ENCODE peak calls at places on chromosomes 13 and 19, in ten cellular contexts. O is psoas muscle, R is PC-9, V is IMR-90, B is Karpas-422, F is astrocyte, Q is tibial nerve, S is right lobe of liver, J is mesenchymal stem cell, N is transverse colon. P is an unnamed sample. For H3K4me1, the result is how much of the 10 kb centered on the place peaks cover.

GRCh38 chr13:46845146-46845545 is 48.2 kb upstream of the ESD start:
- DNase-seq in O (no peak), R (no peak), V (no peak), B (no peak), F (no peak), Q (no peak), S (no peak), J (no peak), N (no peak), P (no peak)

GRCh38 chr13:113852536-113853517 is 11.0 kb downstream of the GAS6 start:
- DNase-seq in O (no peak), R (no peak), V (no peak), B (no peak), F (no peak), Q (no peak), S (peak), J (no peak), N (no peak), P (no peak)

GRCh38 chr13:104984296-104984818 is 1551.1 kb downstream of the EFNB2 start:
- DNase-seq in O (peak), R (no peak), V (peak), B (no peak), F (peak), Q (peak), S (no peak), J (peak), N (no peak), P (peak)

GRCh38 chr19:41924151-41925145 is 3.8 kb downstream of the ERFL start:
- DNase-seq in O (no peak), R (no peak), V (no peak), B (no peak), F (no peak), Q (no peak), S (no peak), J (no peak), N (no peak), P (no peak)

GRCh38 chr19:52398091-52398461 is 427 bp downstream of the ZNF528 start:
- DNase-seq in O (peak), R (no peak), V (peak), B (no peak), F (no peak), Q (no peak), S (no peak), J (no peak), N (peak), P (peak)

GRCh38 chr13:48533986-48534600 is 1.2 kb upstream of the RCBTB2 start:
- DNase-seq in O (no peak), R (no peak), V (no peak), B (no peak), F (no peak), Q (no peak), S (no peak), J (no peak), N (no peak), P (no peak)

GRCh38 chr13:114128624-114129522 is 3.5 kb downstream of the RASA3 start:
- DNase-seq in O (peak), R (no peak), V (peak), B (peak), F (peak), Q (peak), S (peak), J (peak), N (peak), P (peak)

GRCh38 chr13:100875392-100876043 is 200.9 kb upstream of the TMTC4 start:
- DNase-seq in O (no peak), R (no peak), V (peak), B (no peak), F (peak), Q (no peak), S (no peak), J (peak), N (no peak), P (peak)

GRCh38 chr19:52170863-52171320 is 529 bp downstream of the ZNF836 start:
- DNase-seq in O (peak), R (no peak), V (no peak), B (no peak), F (no peak), Q (no peak), S (peak), J (peak), N (peak), P (no peak)

GRCh38 chr19:52935434-52935833 is 12.2 kb upstream of the ZNF888 start:
- DNase-seq in O (no peak), R (no peak), V (peak), B (no peak), F (peak), Q (no peak), S (no peak), J (peak), N (peak), P (peak)

GRCh38 chr19:17245535-17245984 is at the start of gene NR2F6:
- DNase-seq in O (no peak), R (no peak), V (no peak), B (no peak), F (no peak), Q (no peak), S (no peak), J (no peak), N (no peak), P (no peak)

GRCh38 chr19:27750697-27751391 is 1462.1 kb downstream of the UQCRFS1 start:
- DNase-seq in O (no peak), R (no peak), V (no peak), B (no peak), F (no peak), Q (no peak), S (no peak), J (no peak), N (no peak), P (no peak)

GRCh38 chr13:101127741-101128353 is 288.5 kb downstream of the NALCN start:
- DNase-seq in O (no peak), R (no peak), V (peak), B (peak), F (peak), Q (no peak), S (no peak), J (peak), N (no peak), P (peak)

GRCh38 chr19:17035842-17036424 is 9.3 kb upstream of the CPAMD8 start:
- DNase-seq in O (no peak), R (no peak), V (no peak), B (no peak), F (no peak), Q (no peak), S (no peak), J (no peak), N (peak), P (no peak)

GRCh38 chr19:41025871-41026270 is 34.8 kb downstream of the CYP2B6 start:
- DNase-seq in O (no peak), R (no peak), V (no peak), B (no peak), F (no peak), Q (no peak), S (no peak), J (no peak), N (no peak), P (no peak)

GRCh38 chr13:98958443-98958794 is 19.4 kb downstream of the DOCK9 start:
- DNase-seq in O (no peak), R (no peak), V (no peak), B (no peak), F (no peak), Q (no peak), S (no peak), J (no peak), N (no peak), P (no peak)

GRCh38 chr19:16032509-16033135 is 43.7 kb upstream of the TPM4 start:
- DNase-seq in O (no peak), R (no peak), V (no peak), B (no peak), F (no peak), Q (no peak), S (peak), J (no peak), N (no peak), P (no peak)

GRCh38 chr13:28707629-28708427 is 10.9 kb downstream of the SLC46A3 start:
- DNase-seq in O (no peak), R (peak), V (peak), B (peak), F (peak), Q (no peak), S (no peak), J (peak), N (no peak), P (no peak)

GRCh38 chr13:51066091-51066831 is 44.8 kb downstream of the C13orf42 start:
- DNase-seq in O (no peak), R (no peak), V (peak), B (peak), F (peak), Q (no peak), S (no peak), J (peak), N (no peak), P (peak)

GRCh38 chr19:33316521-33317284 is 14.4 kb upstream of the CEBPA start:
- DNase-seq in O (no peak), R (no peak), V (no peak), B (no peak), F (no peak), Q (no peak), S (no peak), J (no peak), N (peak), P (no peak)

GRCh38 chr13:91426913-91427312 is 28.5 kb downstream of the GPC5 start:
- DNase-seq in O (no peak), R (no peak), V (no peak), B (no peak), F (no peak), Q (no peak), S (no peak), J (no peak), N (no peak), P (no peak)

GRCh38 chr13:102128216-102128800 is 273.5 kb downstream of the FGF14 start:
- DNase-seq in O (no peak), R (no peak), V (peak), B (no peak), F (peak), Q (no peak), S (no peak), J (peak), N (no peak), P (no peak)

GRCh38 chr19:16039545-16039944 is 36.8 kb upstream of the TPM4 start:
- DNase-seq in O (no peak), R (no peak), V (no peak), B (no peak), F (no peak), Q (no peak), S (no peak), J (no peak), N (no peak), P (no peak)

GRCh38 chr19:49869009-49869483 is 1.7 kb upstream of the PNKP start:
- DNase-seq in O (no peak), R (no peak), V (no peak), B (no peak), F (no peak), Q (no peak), S (no peak), J (no peak), N (no peak), P (no peak)

GRCh38 chr19:16587031-16588023 is 15.1 kb upstream of the SLC35E1 start:
- DNase-seq in O (no peak), R (no peak), V (peak), B (peak), F (peak), Q (peak), S (no peak), J (peak), N (peak), P (no peak)

GRCh38 chr19:498977-499623 is 2.8 kb downstream of the MADCAM1 start:
- DNase-seq in O (peak), R (no peak), V (no peak), B (no peak), F (no peak), Q (no peak), S (no peak), J (no peak), N (no peak), P (no peak)
- H3K4me3 ChIP-seq in O (no peak), R (no peak), V (no peak), B (no peak), F (no peak), Q (no peak), S (no peak), J (no peak), N (no peak), P (no peak)

DNA sequence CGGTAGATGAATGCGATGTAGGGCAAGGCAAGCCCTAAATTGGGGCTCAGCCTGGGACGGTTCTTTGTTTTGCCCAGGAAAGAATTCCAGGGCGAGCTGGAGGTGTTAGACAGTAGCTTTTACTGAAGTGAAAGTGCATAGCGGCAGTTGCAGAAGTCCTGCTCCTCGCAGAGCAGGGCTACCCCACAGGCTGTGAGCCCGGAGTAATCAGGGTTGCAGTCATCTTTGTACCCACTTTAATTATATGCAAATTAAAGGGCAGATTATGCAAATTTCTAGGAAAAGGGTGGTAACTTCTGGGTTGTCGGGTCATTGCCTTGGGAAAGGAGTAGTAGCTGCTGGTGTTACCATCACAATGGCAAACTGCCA is 30.5 kb downstream of the VAV1 start:
- DNase-seq in O (no peak), R (no peak), V (no peak), B (peak), F (no peak), Q (no peak), S (no peak), J (no peak), N (no peak), P (no peak)
- H3K4me1 ChIP-seq in O (under half), R (under half), V (under half), B (under half), F (under half), Q (under half), S (under half), J (under half), N (under half), P (under half)

GRCh38 chr13:106471957-106472543 is 63.4 kb downstream of the EFNB2 start:
- DNase-seq in O (peak), R (peak), V (peak), B (peak), F (peak), Q (no peak), S (no peak), J (peak), N (peak), P (peak)
- H3K4me3 ChIP-seq in O (no peak), R (peak), V (peak), B (no peak), F (peak), Q (peak), S (no peak), J (peak), N (no peak), P (peak)

GRCh38 chr13:40975441-40975840 is 43.7 kb downstream of the ELF1 start:
- DNase-seq in O (no peak), R (peak), V (no peak), B (no peak), F (no peak), Q (no peak), S (no peak), J (no peak), N (no peak), P (no peak)
- H3K4me1 ChIP-seq in O (half or more), R (under half), V (under half), B (half or more), F (under half), Q (half or more), S (under half), J (under half), N (under half), P (under half)

GRCh38 chr13:19155321-19155861 is 26.2 kb downstream of the TUBA3C start:
- DNase-seq in O (no peak), R (no peak), V (no peak), B (no peak), F (no peak), Q (no peak), S (no peak), J (no peak), N (no peak), P (no peak)
- H3K4me3 ChIP-seq in O (no peak), R (no peak), V (no peak), B (no peak), F (no peak), Q (no peak), S (no peak), J (no peak), N (no peak), P (no peak)

GRCh38 chr13:41934120-41934519 is 26.8 kb downstream of the VWA8 start:
- DNase-seq in O (no peak), R (no peak), V (no peak), B (no peak), F (no peak), Q (no peak), S (no peak), J (no peak), N (no peak), P (no peak)
- H3K4me1 ChIP-seq in O (under half), R (under half), V (under half), B (under half), F (under half), Q (under half), S (under half), J (under half), N (under half), P (under half)

DNA sequence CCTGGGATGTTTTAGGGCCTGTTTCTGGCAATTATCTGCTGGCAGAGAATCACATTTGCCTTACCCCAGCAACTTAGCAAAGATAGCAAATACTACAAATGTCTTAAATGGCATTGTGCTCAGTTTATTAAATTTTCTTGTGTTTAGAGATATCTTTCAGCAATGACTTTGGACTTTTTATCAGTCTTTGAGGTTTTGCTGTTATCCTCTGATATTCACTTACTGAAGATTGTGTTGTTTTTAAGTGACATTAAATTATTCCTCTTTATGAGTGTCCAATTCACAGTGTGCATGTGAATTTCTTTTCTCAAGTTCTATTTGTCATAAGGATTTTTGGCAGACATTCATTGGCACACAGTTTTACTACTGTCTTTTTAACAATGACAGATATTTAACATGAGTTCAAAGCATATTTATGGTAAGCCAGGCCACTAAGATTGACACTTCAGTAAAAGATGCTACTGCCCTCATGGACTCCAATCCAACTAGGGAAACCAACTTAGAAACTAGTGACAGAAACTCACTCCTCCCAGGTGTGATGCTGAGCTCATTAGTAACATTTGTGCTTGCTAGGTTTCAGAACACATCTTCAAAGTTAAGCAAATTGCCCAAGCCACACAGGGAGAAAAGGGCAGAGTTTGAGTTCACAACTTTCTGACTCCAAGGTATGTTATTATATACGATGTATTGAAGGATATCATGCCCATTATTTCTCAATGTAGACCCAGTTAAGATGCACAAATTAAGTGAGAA is 481.9 kb downstream of the GPC6 start:
- DNase-seq in O (no peak), R (no peak), V (no peak), B (no peak), F (no peak), Q (no peak), S (no peak), J (no peak), N (no peak), P (no peak)
- H3K4me3 ChIP-seq in O (no peak), R (no peak), V (no peak), B (no peak), F (no peak), Q (no peak), S (no peak), J (no peak), N (no peak), P (no peak)

GRCh38 chr13:41458187-41458938 is 1.0 kb downstream of the RGCC start:
- DNase-seq in O (peak), R (no peak), V (peak), B (peak), F (peak), Q (no peak), S (peak), J (peak), N (peak), P (no peak)
- H3K4me1 ChIP-seq in O (under half), R (under half), V (under half), B (half or more), F (under half), Q (under half), S (under half), J (under half), N (under half), P (under half)

DNA sequence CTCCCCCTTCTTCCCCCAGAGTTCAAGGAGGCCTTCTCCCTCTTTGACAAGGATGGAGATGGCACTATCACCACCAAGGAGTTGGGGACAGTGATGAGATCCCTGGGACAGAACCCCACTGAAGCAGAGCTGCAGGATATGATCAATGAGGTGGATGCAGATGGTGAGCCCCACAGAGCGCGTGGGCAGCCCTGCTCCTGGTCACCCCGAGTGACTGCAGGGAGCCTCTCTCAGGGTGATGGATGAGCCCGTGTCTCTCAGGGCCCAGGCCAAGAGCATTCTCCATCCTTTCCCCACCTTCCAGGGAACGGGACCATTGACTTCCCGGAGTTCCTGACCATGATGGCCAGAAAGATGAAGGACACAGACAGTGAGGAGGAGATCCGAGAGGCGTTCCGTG is 7.0 kb downstream of the CALM3 start:
- DNase-seq in O (no peak), R (no peak), V (no peak), B (no peak), F (no peak), Q (peak), S (peak), J (no peak), N (peak), P (no peak)
- H3K4me3 ChIP-seq in O (no peak), R (no peak), V (no peak), B (no peak), F (no peak), Q (no peak), S (no peak), J (no peak), N (no peak), P (no peak)

GRCh38 chr19:6218497-6219146 is 61.2 kb downstream of the MLLT1 start:
- DNase-seq in O (peak), R (peak), V (peak), B (peak), F (peak), Q (peak), S (peak), J (peak), N (peak), P (peak)
- H3K4me1 ChIP-seq in O (under half), R (under half), V (under half), B (under half), F (under half), Q (half or more), S (under half), J (under half), N (under half), P (under half)

P was measured in SJSA1.